ENCODE peak calls at places on chromosomes 11 and 22, in seven cellular contexts. One of them, this sample, is unnamed. For H3K36me3, the result is how much of the 10 kb centered on the place peaks cover.

GRCh38 chr11:8219257-8220021 is 44.2 kb downstream of the LMO1 start:
- DNase-seq in Peyer's patch: peak
- DNase-seq in keratinocyte: no peak
- DNase-seq in upper lobe of right lung: no peak
- DNase-seq in sigmoid colon: no peak
- DNase-seq in GM23338: peak
- DNase-seq in cardiac muscle cell: peak
- DNase-seq in this sample: no peak

GRCh38 chr11:10663365-10663764 is 30.2 kb downstream of the IRAG1 start:
- DNase-seq in keratinocyte: no peak
- DNase-seq in cardiac muscle cell: no peak
- DNase-seq in Peyer's patch: no peak
- DNase-seq in sigmoid colon: no peak
- DNase-seq in upper lobe of right lung: no peak
- DNase-seq in GM23338: no peak
- DNase-seq in this sample: no peak

GRCh38 chr11:118924591-118925585 is 838 bp downstream of the BCL9L start:
- DNase-seq in Peyer's patch: peak
- DNase-seq in keratinocyte: no peak
- DNase-seq in cardiac muscle cell: peak
- DNase-seq in GM23338: peak
- DNase-seq in upper lobe of right lung: peak
- DNase-seq in sigmoid colon: peak
- DNase-seq in this sample: no peak

GRCh38 chr11:74470526-74470925 is 3.2 kb upstream of the KCNE3 start:
- DNase-seq in keratinocyte: no peak
- DNase-seq in Peyer's patch: no peak
- DNase-seq in sigmoid colon: no peak
- DNase-seq in cardiac muscle cell: no peak
- DNase-seq in GM23338: no peak
- DNase-seq in upper lobe of right lung: no peak
- DNase-seq in this sample: no peak

GRCh38 chr11:76455331-76455730 is 10.5 kb downstream of the EMSY start:
- DNase-seq in upper lobe of right lung: no peak
- DNase-seq in sigmoid colon: no peak
- DNase-seq in cardiac muscle cell: peak
- DNase-seq in Peyer's patch: no peak
- DNase-seq in keratinocyte: no peak
- DNase-seq in GM23338: peak
- DNase-seq in this sample: no peak

GRCh38 chr11:123429851-123430735 is at the start of gene GRAMD1B:
- DNase-seq in sigmoid colon: no peak
- DNase-seq in Peyer's patch: peak
- DNase-seq in cardiac muscle cell: peak
- DNase-seq in keratinocyte: no peak
- DNase-seq in upper lobe of right lung: peak
- DNase-seq in GM23338: peak
- DNase-seq in this sample: peak

GRCh38 chr11:1508986-1509385 is 22.4 kb upstream of the MOB2 start:
- DNase-seq in cardiac muscle cell: no peak
- DNase-seq in keratinocyte: no peak
- DNase-seq in upper lobe of right lung: no peak
- DNase-seq in GM23338: no peak
- DNase-seq in Peyer's patch: no peak
- DNase-seq in sigmoid colon: no peak
- DNase-seq in this sample: no peak

GRCh38 chr11:44475114-44475686 is 90.3 kb upstream of the CD82 start:
- DNase-seq in sigmoid colon: no peak
- DNase-seq in keratinocyte: no peak
- DNase-seq in GM23338: no peak
- DNase-seq in cardiac muscle cell: peak
- DNase-seq in upper lobe of right lung: no peak
- DNase-seq in Peyer's patch: no peak
- DNase-seq in this sample: no peak

GRCh38 chr11:8056810-8057463 is 24.1 kb upstream of the TUB start:
- DNase-seq in cardiac muscle cell: no peak
- DNase-seq in upper lobe of right lung: no peak
- DNase-seq in keratinocyte: no peak
- DNase-seq in Peyer's patch: no peak
- DNase-seq in sigmoid colon: peak
- DNase-seq in GM23338: no peak
- DNase-seq in this sample: peak

GRCh38 chr11:76798656-76799055 is 15.5 kb downstream of the TSKU start:
- DNase-seq in upper lobe of right lung: no peak
- DNase-seq in keratinocyte: no peak
- DNase-seq in sigmoid colon: peak
- DNase-seq in Peyer's patch: no peak
- DNase-seq in GM23338: no peak
- DNase-seq in cardiac muscle cell: no peak
- DNase-seq in this sample: no peak

GRCh38 chr11:7569044-7569443 is 55.2 kb downstream of the PPFIBP2 start:
- DNase-seq in cardiac muscle cell: no peak
- DNase-seq in sigmoid colon: no peak
- DNase-seq in Peyer's patch: no peak
- DNase-seq in upper lobe of right lung: no peak
- DNase-seq in GM23338: no peak
- DNase-seq in keratinocyte: no peak
- DNase-seq in this sample: no peak

GRCh38 chr11:117638913-117639543 is 158.0 kb downstream of the DSCAML1 start:
- DNase-seq in keratinocyte: no peak
- DNase-seq in Peyer's patch: no peak
- DNase-seq in cardiac muscle cell: no peak
- DNase-seq in GM23338: no peak
- DNase-seq in sigmoid colon: no peak
- DNase-seq in upper lobe of right lung: peak
- DNase-seq in this sample: no peak

GRCh38 chr11:1480191-1480554 is 6.4 kb downstream of the MOB2 start:
- DNase-seq in sigmoid colon: peak
- DNase-seq in upper lobe of right lung: peak
- DNase-seq in keratinocyte: no peak
- DNase-seq in cardiac muscle cell: no peak
- DNase-seq in GM23338: no peak
- DNase-seq in Peyer's patch: no peak
- DNase-seq in this sample: no peak

GRCh38 chr11:126477526-126478275 is 122.2 kb downstream of the ST3GAL4 start:
- DNase-seq in keratinocyte: no peak
- DNase-seq in cardiac muscle cell: no peak
- DNase-seq in Peyer's patch: no peak
- DNase-seq in sigmoid colon: no peak
- DNase-seq in GM23338: no peak
- DNase-seq in upper lobe of right lung: no peak
- DNase-seq in this sample: no peak

GRCh38 chr11:41660585-41660984 is 201.1 kb upstream of the LRRC4C start:
- DNase-seq in GM23338: peak
- DNase-seq in upper lobe of right lung: no peak
- DNase-seq in keratinocyte: no peak
- DNase-seq in cardiac muscle cell: no peak
- DNase-seq in sigmoid colon: no peak
- DNase-seq in Peyer's patch: no peak
- DNase-seq in this sample: no peak

GRCh38 chr11:129023968-129024676 is 81.5 kb upstream of the TP53AIP1 start:
- DNase-seq in sigmoid colon: no peak
- DNase-seq in upper lobe of right lung: no peak
- DNase-seq in GM23338: peak
- DNase-seq in Peyer's patch: peak
- DNase-seq in cardiac muscle cell: peak
- DNase-seq in keratinocyte: peak
- DNase-seq in this sample: no peak

GRCh38 chr11:4123218-4123617 is 28.6 kb downstream of the RRM1 start:
- DNase-seq in Peyer's patch: no peak
- DNase-seq in GM23338: no peak
- DNase-seq in cardiac muscle cell: no peak
- DNase-seq in sigmoid colon: no peak
- DNase-seq in keratinocyte: no peak
- DNase-seq in upper lobe of right lung: no peak
- DNase-seq in this sample: no peak

GRCh38 chr22:28329582-28330073 is 350.0 kb downstream of the TTC28 start:
- DNase-seq in cardiac muscle cell: no peak
- DNase-seq in upper lobe of right lung: no peak
- DNase-seq in sigmoid colon: no peak
- DNase-seq in Peyer's patch: no peak
- DNase-seq in GM23338: no peak
- DNase-seq in keratinocyte: no peak
- DNase-seq in this sample: no peak

GRCh38 chr11:107859459-107860239 is 1.1 kb upstream of the SLC35F2 start:
- DNase-seq in GM23338: peak
- DNase-seq in upper lobe of right lung: no peak
- DNase-seq in keratinocyte: no peak
- DNase-seq in sigmoid colon: peak
- DNase-seq in cardiac muscle cell: no peak
- DNase-seq in Peyer's patch: peak
- DNase-seq in this sample: no peak

GRCh38 chr11:108278546-108278945 is 55.7 kb downstream of the ATM start:
- DNase-seq in keratinocyte: no peak
- DNase-seq in Peyer's patch: no peak
- DNase-seq in GM23338: peak
- DNase-seq in sigmoid colon: no peak
- DNase-seq in cardiac muscle cell: peak
- DNase-seq in upper lobe of right lung: no peak
- DNase-seq in this sample: no peak

GRCh38 chr11:77590194-77590591 is 440 bp downstream of the AQP11 start:
- DNase-seq in upper lobe of right lung: no peak
- DNase-seq in sigmoid colon: peak
- DNase-seq in Peyer's patch: peak
- DNase-seq in cardiac muscle cell: peak
- DNase-seq in GM23338: peak
- DNase-seq in keratinocyte: no peak
- DNase-seq in this sample: no peak

GRCh38 chr11:82049199-82049598 is 684.5 kb downstream of the FAM181B start:
- DNase-seq in GM23338: no peak
- DNase-seq in keratinocyte: no peak
- DNase-seq in Peyer's patch: no peak
- DNase-seq in cardiac muscle cell: no peak
- DNase-seq in sigmoid colon: no peak
- DNase-seq in upper lobe of right lung: no peak
- DNase-seq in this sample: no peak

DNA sequence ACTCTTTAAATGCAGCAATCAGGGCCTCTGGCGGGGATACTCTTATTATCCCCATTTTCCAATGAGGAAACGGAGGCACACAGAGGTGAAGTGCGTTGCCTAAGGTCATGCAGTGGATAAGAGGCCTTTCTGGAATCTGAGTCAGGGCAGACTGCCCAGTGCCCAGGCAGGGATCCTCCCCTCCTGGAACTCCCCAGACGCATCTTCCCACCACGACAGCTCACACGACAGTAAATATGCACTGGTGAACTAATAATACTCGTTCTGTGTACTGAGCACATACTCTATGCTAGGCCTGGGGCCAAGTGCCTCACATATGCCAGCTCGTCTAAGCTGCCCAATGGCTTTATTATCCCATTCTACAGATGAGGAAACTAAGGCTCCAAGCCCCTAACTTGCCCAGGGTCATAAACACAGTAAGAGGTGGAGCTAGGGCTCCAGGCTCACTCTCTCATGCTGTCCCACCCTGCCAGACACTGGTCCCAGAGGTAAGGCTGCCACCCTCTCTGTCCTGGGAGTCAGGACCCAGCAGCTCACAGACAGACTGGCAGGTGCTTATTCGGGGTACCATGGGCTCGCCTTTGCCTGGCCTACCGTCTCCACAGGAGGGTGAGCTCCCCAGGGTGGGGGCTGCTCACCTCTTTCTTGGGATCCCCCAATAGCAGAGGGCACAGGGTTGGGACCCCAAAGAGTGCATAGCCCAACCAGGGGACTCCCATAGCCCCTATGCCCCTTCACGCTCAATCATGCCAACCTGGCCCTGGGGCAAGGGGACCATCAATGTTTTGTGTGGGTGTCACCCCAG is 2.3 kb downstream of the IL2RB start:
- DNase-seq in GM23338: no peak
- DNase-seq in sigmoid colon: no peak
- DNase-seq in Peyer's patch: no peak
- DNase-seq in cardiac muscle cell: no peak
- DNase-seq in upper lobe of right lung: no peak
- DNase-seq in keratinocyte: no peak
- DNase-seq in this sample: no peak
- H3K4me3 ChIP-seq in GM23338: no peak
- H3K4me3 ChIP-seq in sigmoid colon: no peak
- H3K4me3 ChIP-seq in Peyer's patch: peak
- H3K4me3 ChIP-seq in cardiac muscle cell: no peak
- H3K4me3 ChIP-seq in upper lobe of right lung: peak
- H3K4me3 ChIP-seq in keratinocyte: no peak
- H3K4me3 ChIP-seq in this sample: no peak

GRCh38 chr11:9529333-9529648 is 44.2 kb upstream of the WEE1 start:
- DNase-seq in GM23338: no peak
- DNase-seq in upper lobe of right lung: no peak
- DNase-seq in Peyer's patch: no peak
- DNase-seq in cardiac muscle cell: peak
- DNase-seq in sigmoid colon: no peak
- DNase-seq in keratinocyte: no peak
- DNase-seq in this sample: no peak
- H3K36me3 ChIP-seq in GM23338: under half
- H3K36me3 ChIP-seq in upper lobe of right lung: under half
- H3K36me3 ChIP-seq in Peyer's patch: under half
- H3K36me3 ChIP-seq in cardiac muscle cell: under half
- H3K36me3 ChIP-seq in sigmoid colon: under half
- H3K36me3 ChIP-seq in keratinocyte: under half
- H3K36me3 ChIP-seq in this sample: under half

DNA sequence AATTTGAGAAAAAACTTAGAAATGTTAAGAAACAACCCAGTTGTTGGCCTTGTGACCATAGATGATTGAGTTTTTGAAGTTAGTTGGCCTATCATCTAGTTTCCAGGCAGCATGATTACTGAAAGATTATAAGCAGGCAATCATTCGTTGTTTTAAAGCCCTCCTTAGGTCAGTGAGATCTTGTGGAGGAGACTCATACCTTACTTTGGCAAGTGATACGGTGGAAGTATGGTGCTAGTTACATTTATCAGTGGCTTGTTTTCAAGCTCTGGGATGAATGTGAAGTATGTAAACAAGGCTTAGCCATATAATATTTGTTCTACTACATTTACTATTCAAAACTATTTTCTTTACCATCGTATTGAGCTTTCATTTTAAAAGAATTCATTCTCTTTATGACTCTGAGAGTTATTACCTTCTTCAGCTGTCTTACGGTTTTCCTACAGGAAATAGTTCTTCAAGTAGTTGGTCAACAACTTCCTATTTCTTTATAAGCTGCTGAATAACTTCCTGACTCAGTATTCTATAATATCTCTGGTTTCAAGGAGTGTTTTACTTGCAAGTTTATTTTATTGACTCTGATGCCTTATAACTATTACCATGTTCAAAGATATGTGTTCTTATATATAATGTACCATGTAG is 7.3 kb downstream of the YAP1 start:
- DNase-seq in cardiac muscle cell: no peak
- DNase-seq in Peyer's patch: no peak
- DNase-seq in GM23338: no peak
- DNase-seq in sigmoid colon: no peak
- DNase-seq in keratinocyte: no peak
- DNase-seq in upper lobe of right lung: no peak
- DNase-seq in this sample: no peak
- H3K4me3 ChIP-seq in cardiac muscle cell: no peak
- H3K4me3 ChIP-seq in Peyer's patch: no peak
- H3K4me3 ChIP-seq in GM23338: no peak
- H3K4me3 ChIP-seq in sigmoid colon: no peak
- H3K4me3 ChIP-seq in keratinocyte: peak
- H3K4me3 ChIP-seq in upper lobe of right lung: no peak
- H3K4me3 ChIP-seq in this sample: no peak

DNA sequence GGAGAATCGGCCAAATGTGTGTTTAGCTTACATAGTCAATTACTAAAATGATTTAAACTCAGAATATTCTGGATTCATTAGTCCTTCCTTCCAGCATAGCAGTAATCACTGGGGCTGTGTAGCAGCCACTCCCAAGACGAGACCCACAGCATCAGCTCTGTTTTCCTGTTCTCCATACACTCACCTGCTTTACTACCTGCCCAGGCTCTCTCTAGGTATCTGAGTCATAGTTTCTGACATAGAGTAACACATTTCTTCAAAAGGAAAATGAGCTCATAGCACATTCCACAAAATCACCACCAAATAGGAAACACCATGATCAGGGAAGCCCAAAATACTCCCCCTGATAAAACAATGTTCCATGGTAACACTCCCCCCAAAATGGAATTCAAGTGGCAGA is 22.9 kb downstream of the MORC2 start:
- DNase-seq in upper lobe of right lung: no peak
- DNase-seq in keratinocyte: no peak
- DNase-seq in sigmoid colon: no peak
- DNase-seq in GM23338: no peak
- DNase-seq in Peyer's patch: no peak
- DNase-seq in cardiac muscle cell: no peak
- DNase-seq in this sample: no peak
- H3K36me3 ChIP-seq in upper lobe of right lung: half or more
- H3K36me3 ChIP-seq in keratinocyte: under half
- H3K36me3 ChIP-seq in sigmoid colon: half or more
- H3K36me3 ChIP-seq in GM23338: half or more
- H3K36me3 ChIP-seq in Peyer's patch: under half
- H3K36me3 ChIP-seq in cardiac muscle cell: half or more
- H3K36me3 ChIP-seq in this sample: under half

This sample was measured in BJ.